ENCODE peak calls at places on chromosome 16, in five cellular contexts. One of them, this sample, is unnamed.

GRCh38 chr16:85662036-85662812 is 26.5 kb downstream of the GINS2 start:
- DNase-seq in cardiac muscle cell: no peak
- DNase-seq in omental fat pad: no peak
- DNase-seq in mucosa of descending colon: peak; percentile 39
- DNase-seq in prostate gland: no peak
- DNase-seq in this sample: no peak

GRCh38 chr16:19522369-19523159 is 666 bp upstream of the GDE1 start:
- DNase-seq in cardiac muscle cell: no peak
- DNase-seq in omental fat pad: no peak
- DNase-seq in mucosa of descending colon: no peak
- DNase-seq in prostate gland: no peak
- DNase-seq in this sample: no peak

GRCh38 chr16:67917140-67917851 is 14.4 kb downstream of the CTRL start:
- DNase-seq in cardiac muscle cell: no peak
- DNase-seq in omental fat pad: no peak
- DNase-seq in mucosa of descending colon: no peak
- DNase-seq in prostate gland: no peak
- DNase-seq in this sample: no peak

GRCh38 chr16:53714080-53715050 is 10.4 kb downstream of the FTO start:
- DNase-seq in cardiac muscle cell: peak; percentile 42
- DNase-seq in omental fat pad: no peak
- DNase-seq in mucosa of descending colon: no peak
- DNase-seq in prostate gland: no peak
- DNase-seq in this sample: no peak

GRCh38 chr16:83817022-83817421 is 9.2 kb downstream of the HSBP1 start:
- DNase-seq in cardiac muscle cell: no peak
- DNase-seq in omental fat pad: no peak
- DNase-seq in mucosa of descending colon: no peak
- DNase-seq in prostate gland: no peak
- DNase-seq in this sample: no peak

GRCh38 chr16:1778200-1779179 is 3.9 kb downstream of the SPSB3 start:
- DNase-seq in cardiac muscle cell: no peak
- DNase-seq in omental fat pad: no peak
- DNase-seq in mucosa of descending colon: no peak
- DNase-seq in prostate gland: no peak
- DNase-seq in this sample: no peak

GRCh38 chr16:58399718-58400633 is 7.7 kb downstream of the GINS3 start:
- DNase-seq in cardiac muscle cell: no peak
- DNase-seq in omental fat pad: no peak
- DNase-seq in mucosa of descending colon: no peak
- DNase-seq in prostate gland: no peak
- DNase-seq in this sample: no peak

GRCh38 chr16:58426095-58426494 is 33.8 kb downstream of the GINS3 start:
- DNase-seq in cardiac muscle cell: no peak
- DNase-seq in omental fat pad: no peak
- DNase-seq in mucosa of descending colon: no peak
- DNase-seq in prostate gland: no peak
- DNase-seq in this sample: no peak

GRCh38 chr16:78993342-78993741 is 607.2 kb downstream of the MAF start:
- DNase-seq in cardiac muscle cell: no peak
- DNase-seq in omental fat pad: no peak
- DNase-seq in mucosa of descending colon: no peak
- DNase-seq in prostate gland: no peak
- DNase-seq in this sample: no peak

GRCh38 chr16:48452991-48453760 is 68.0 kb upstream of the SIAH1 start:
- DNase-seq in cardiac muscle cell: no peak
- DNase-seq in omental fat pad: no peak
- DNase-seq in mucosa of descending colon: no peak
- DNase-seq in prostate gland: no peak
- DNase-seq in this sample: no peak

GRCh38 chr16:15907863-15908478 is 19.6 kb upstream of the CEP20 start:
- DNase-seq in cardiac muscle cell: peak; percentile 28
- DNase-seq in omental fat pad: no peak
- DNase-seq in mucosa of descending colon: no peak
- DNase-seq in prostate gland: no peak
- DNase-seq in this sample: peak; percentile 22

GRCh38 chr16:69798466-69798865 is 36.3 kb downstream of the WWP2 start:
- DNase-seq in cardiac muscle cell: peak; percentile 25
- DNase-seq in omental fat pad: no peak
- DNase-seq in mucosa of descending colon: no peak
- DNase-seq in prostate gland: no peak
- DNase-seq in this sample: no peak

GRCh38 chr16:57818377-57819055 is 16.2 kb upstream of the KIFC3 start:
- DNase-seq in cardiac muscle cell: no peak
- DNase-seq in omental fat pad: no peak
- DNase-seq in mucosa of descending colon: no peak
- DNase-seq in prostate gland: peak; percentile 64
- DNase-seq in this sample: no peak

DNA sequence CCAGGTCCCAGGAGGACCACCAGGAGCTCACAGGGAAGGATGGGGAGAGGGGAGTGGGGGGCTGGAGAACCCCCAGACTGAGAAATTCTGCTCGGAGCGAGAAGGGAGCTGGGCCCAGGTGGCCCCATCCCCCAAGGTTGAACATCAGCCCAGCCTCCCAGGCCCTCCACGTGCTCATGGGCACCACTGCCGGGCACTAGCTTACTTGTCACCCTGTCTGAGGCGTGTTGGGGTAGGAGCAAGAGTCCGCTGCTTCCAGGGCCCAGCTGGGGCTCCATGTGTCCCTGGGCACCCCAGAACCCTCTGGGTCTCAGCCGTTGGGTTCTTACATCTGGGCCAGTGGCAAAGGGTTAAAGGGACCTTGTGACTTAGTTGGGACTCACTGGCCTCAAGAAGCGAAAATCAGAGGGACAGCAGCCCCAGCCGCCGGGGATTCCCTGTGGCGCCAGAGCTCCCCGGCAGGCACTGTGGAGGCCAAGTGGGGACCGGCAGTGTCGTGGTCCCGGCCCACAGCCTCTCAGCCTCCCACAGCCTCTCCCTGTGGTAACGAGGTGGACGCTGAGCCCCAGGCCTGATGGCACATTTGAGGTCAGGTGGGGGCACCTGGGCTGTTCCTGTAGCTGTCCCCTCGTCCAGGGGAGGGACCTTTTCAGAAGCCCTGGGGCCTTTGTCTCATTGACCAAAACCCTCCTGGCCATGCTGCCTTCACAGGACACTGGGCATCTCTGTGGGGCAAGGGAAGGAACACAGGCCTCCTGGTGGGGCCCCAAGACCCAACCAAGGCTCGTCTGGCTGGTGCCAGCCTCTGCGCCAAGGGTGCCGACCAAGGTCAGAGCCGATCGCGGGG is 33.7 kb upstream of the CDH15 start:
- DNase-seq in cardiac muscle cell: no peak
- DNase-seq in omental fat pad: no peak
- DNase-seq in mucosa of descending colon: peak; percentile 34
- DNase-seq in prostate gland: no peak
- DNase-seq in this sample: no peak
- TF ChIP-seq CTCF in cardiac muscle cell: no peak
- TF ChIP-seq CTCF in omental fat pad: no peak
- TF ChIP-seq CTCF in mucosa of descending colon: no peak
- TF ChIP-seq CTCF in prostate gland: no peak
- TF ChIP-seq CTCF in this sample: no peak

DNA sequence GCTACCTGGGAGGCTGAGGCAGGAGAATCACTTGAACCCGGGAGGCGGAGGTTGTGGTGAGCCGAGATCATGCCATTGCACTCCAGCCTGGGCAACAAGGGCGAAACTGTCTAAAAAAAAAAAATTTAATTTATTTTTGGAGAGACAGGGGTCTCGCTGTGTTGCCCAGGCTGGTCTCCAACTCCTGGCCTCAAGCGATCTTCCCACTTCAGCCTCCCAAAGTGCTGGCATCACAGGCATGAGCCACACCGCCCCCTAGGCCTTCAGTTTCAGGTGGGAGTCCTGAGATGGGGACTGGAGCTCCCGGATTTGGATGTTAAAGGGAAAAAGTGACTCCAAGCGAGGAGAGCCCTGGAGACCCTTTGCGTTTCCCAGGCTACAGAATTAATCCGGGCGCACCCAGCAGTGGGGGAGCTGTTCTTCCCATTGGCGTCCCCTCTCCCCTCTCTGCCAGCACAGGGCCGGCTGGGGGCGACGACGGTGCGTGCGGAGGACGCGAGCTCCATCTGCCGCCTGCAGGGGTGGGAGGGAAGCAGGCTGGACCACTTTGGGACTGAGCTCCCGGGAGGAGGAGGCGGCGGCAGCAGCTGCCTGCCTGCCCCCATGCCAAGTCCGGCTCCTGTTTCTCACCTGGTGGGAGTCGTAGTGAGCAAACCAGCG is 49.3 kb upstream of the USP7 start:
- DNase-seq in cardiac muscle cell: peak; percentile 23
- DNase-seq in omental fat pad: no peak
- DNase-seq in mucosa of descending colon: no peak
- DNase-seq in prostate gland: no peak
- DNase-seq in this sample: no peak
- TF ChIP-seq CTCF in cardiac muscle cell: no peak
- TF ChIP-seq CTCF in omental fat pad: no peak
- TF ChIP-seq CTCF in mucosa of descending colon: no peak
- TF ChIP-seq CTCF in prostate gland: no peak
- TF ChIP-seq CTCF in this sample: no peak

GRCh38 chr16:75038036-75038959 is 39.5 kb downstream of the ZNRF1 start:
- DNase-seq in cardiac muscle cell: peak; percentile 78
- DNase-seq in omental fat pad: no peak
- DNase-seq in mucosa of descending colon: no peak
- DNase-seq in prostate gland: no peak
- DNase-seq in this sample: no peak

GRCh38 chr16:75039941-75040340 is 41.1 kb downstream of the ZNRF1 start:
- DNase-seq in cardiac muscle cell: no peak
- DNase-seq in omental fat pad: no peak
- DNase-seq in mucosa of descending colon: no peak
- DNase-seq in prostate gland: no peak
- DNase-seq in this sample: no peak

GRCh38 chr16:75032655-75033054 is 33.8 kb downstream of the ZNRF1 start:
- DNase-seq in cardiac muscle cell: no peak
- DNase-seq in omental fat pad: no peak
- DNase-seq in mucosa of descending colon: no peak
- DNase-seq in prostate gland: no peak
- DNase-seq in this sample: no peak

GRCh38 chr16:75029854-75030253 is 31.0 kb downstream of the ZNRF1 start:
- DNase-seq in cardiac muscle cell: no peak
- DNase-seq in omental fat pad: no peak
- DNase-seq in mucosa of descending colon: no peak
- DNase-seq in prostate gland: no peak
- DNase-seq in this sample: no peak

DNA sequence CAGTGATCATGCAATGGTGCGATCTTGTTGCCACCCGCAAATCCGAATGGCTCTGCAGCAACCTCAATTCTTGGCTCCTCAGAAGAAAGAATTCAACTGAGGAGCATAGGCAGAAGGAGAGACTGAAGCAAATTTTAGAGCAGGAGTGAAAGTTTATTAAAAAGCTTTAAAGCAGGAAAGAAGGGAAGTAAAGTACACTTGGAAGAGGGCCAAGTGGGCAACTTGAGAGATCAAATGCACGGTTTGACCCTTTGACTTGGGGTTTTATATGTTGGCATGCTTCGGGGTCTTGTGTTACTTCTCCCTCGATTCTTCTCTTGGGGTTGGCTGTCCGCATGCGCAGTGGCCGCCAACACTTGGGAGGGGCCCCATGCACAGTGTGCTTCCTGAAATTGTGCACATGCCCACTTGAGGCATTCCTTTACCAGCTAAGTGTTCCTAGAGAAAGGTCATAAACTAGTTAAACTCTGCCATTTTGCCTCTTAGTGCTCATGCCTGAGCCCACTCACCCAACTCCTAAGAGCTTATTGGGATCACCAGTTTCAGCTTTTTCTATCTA is 36.7 kb downstream of the ZNRF1 start:
- DNase-seq in cardiac muscle cell: no peak
- DNase-seq in omental fat pad: no peak
- DNase-seq in mucosa of descending colon: no peak
- DNase-seq in prostate gland: no peak
- DNase-seq in this sample: no peak
- TF ChIP-seq CTCF in cardiac muscle cell: no peak
- TF ChIP-seq CTCF in omental fat pad: no peak
- TF ChIP-seq CTCF in mucosa of descending colon: no peak
- TF ChIP-seq CTCF in prostate gland: no peak
- TF ChIP-seq CTCF in this sample: no peak

GRCh38 chr16:716250-716607 is 1.3 kb downstream of the METRN start:
- DNase-seq in cardiac muscle cell: peak; percentile 80
- DNase-seq in omental fat pad: no peak
- DNase-seq in mucosa of descending colon: no peak
- DNase-seq in prostate gland: no peak
- DNase-seq in this sample: no peak

GRCh38 chr16:714558-715447 is at the start of gene METRN:
- DNase-seq in cardiac muscle cell: peak; percentile 93
- DNase-seq in omental fat pad: peak; percentile 83
- DNase-seq in mucosa of descending colon: peak; percentile 92
- DNase-seq in prostate gland: peak; percentile 85
- DNase-seq in this sample: peak; percentile 92

GRCh38 chr16:714079-714478 is 839 bp upstream of the METRN start:
- DNase-seq in cardiac muscle cell: no peak
- DNase-seq in omental fat pad: no peak
- DNase-seq in mucosa of descending colon: no peak
- DNase-seq in prostate gland: no peak
- DNase-seq in this sample: no peak

GRCh38 chr16:716768-717325 is 1.9 kb downstream of the METRN start:
- DNase-seq in cardiac muscle cell: no peak
- DNase-seq in omental fat pad: no peak
- DNase-seq in mucosa of descending colon: no peak
- DNase-seq in prostate gland: no peak
- DNase-seq in this sample: no peak

GRCh38 chr16:715448-716249 is 731 bp downstream of the METRN start:
- DNase-seq in cardiac muscle cell: no peak
- DNase-seq in omental fat pad: no peak
- DNase-seq in mucosa of descending colon: no peak
- DNase-seq in prostate gland: no peak
- DNase-seq in this sample: no peak
- TF ChIP-seq CTCF in cardiac muscle cell: peak; percentile 5
- TF ChIP-seq CTCF in omental fat pad: no peak
- TF ChIP-seq CTCF in mucosa of descending colon: no peak
- TF ChIP-seq CTCF in prostate gland: no peak
- TF ChIP-seq CTCF in this sample: no peak

GRCh38 chr16:49855280-49855821 is 561 bp downstream of the ZNF423 start:
- DNase-seq in cardiac muscle cell: peak; percentile 94
- DNase-seq in omental fat pad: no peak
- DNase-seq in mucosa of descending colon: peak; percentile 93
- DNase-seq in prostate gland: peak; percentile 84
- DNase-seq in this sample: peak; percentile 88

GRCh38 chr16:49857423-49858181 is 1.7 kb upstream of the ZNF423 start:
- DNase-seq in cardiac muscle cell: peak; percentile 75
- DNase-seq in omental fat pad: no peak
- DNase-seq in mucosa of descending colon: peak; percentile 81
- DNase-seq in prostate gland: no peak
- DNase-seq in this sample: peak; percentile 80

GRCh38 chr16:49858200-49859129 is 2.6 kb upstream of the ZNF423 start:
- DNase-seq in cardiac muscle cell: peak; percentile 70
- DNase-seq in omental fat pad: no peak
- DNase-seq in mucosa of descending colon: peak; percentile 70
- DNase-seq in prostate gland: no peak
- DNase-seq in this sample: peak; percentile 59

GRCh38 chr16:49855822-49856740 is at the start of gene ZNF423:
- DNase-seq in cardiac muscle cell: peak; percentile 37
- DNase-seq in omental fat pad: no peak
- DNase-seq in mucosa of descending colon: peak; percentile 58
- DNase-seq in prostate gland: no peak
- DNase-seq in this sample: peak; percentile 57

GRCh38 chr16:49856741-49857330 is 924 bp upstream of the ZNF423 start:
- DNase-seq in cardiac muscle cell: peak; percentile 90
- DNase-seq in omental fat pad: no peak
- DNase-seq in mucosa of descending colon: peak; percentile 85
- DNase-seq in prostate gland: peak; percentile 69
- DNase-seq in this sample: peak; percentile 82
- TF ChIP-seq CTCF in cardiac muscle cell: peak; percentile 37
- TF ChIP-seq CTCF in omental fat pad: no peak
- TF ChIP-seq CTCF in mucosa of descending colon: no peak
- TF ChIP-seq CTCF in prostate gland: no peak
- TF ChIP-seq CTCF in this sample: no peak